ENCODE peak calls at places on chromosomes 3 and 15, in four cellular contexts. M is kidney epithelial cell; B is CD8-positive, alpha-beta T cell; D is tibial nerve. F is an unnamed sample.

GRCh38 chr3:49122886-49123545 is 2.4 kb upstream of the USP19 start:
- DNase-seq in M (no peak), B (no peak), D (no peak), F (no peak)

GRCh38 chr3:60316121-60316783 is 935.0 kb downstream of the FHIT start:
- DNase-seq in M (no peak), D (no peak), B (no peak), F (no peak)

GRCh38 chr3:57815034-57815433 is 58.9 kb downstream of the SLMAP start:
- DNase-seq in D (no peak), B (peak), M (no peak), F (no peak)

GRCh38 chr15:23645379-23646164 is 2.1 kb downstream of the MAGEL2 start:
- DNase-seq in B (no peak), M (no peak), D (no peak), F (peak)

GRCh38 chr15:70424937-70425411 is 327.3 kb upstream of the TLE3 start:
- DNase-seq in M (no peak), D (no peak), B (no peak), F (no peak)

GRCh38 chr3:53642211-53642610 is 147.8 kb downstream of the CACNA1D start:
- DNase-seq in D (no peak), M (no peak), B (no peak), F (no peak)

GRCh38 chr3:16482770-16483531 is 30.5 kb downstream of the RFTN1 start:
- DNase-seq in B (peak), D (no peak), M (no peak), F (no peak)

GRCh38 chr15:100049483-100049882 is 292.3 kb downstream of the ADAMTS17 start:
- DNase-seq in M (no peak), D (no peak), B (no peak), F (no peak)

GRCh38 chr3:128505771-128506170 is 12.8 kb upstream of the GATA2 start:
- DNase-seq in M (no peak), D (no peak), B (no peak), F (no peak)

GRCh38 chr3:105988540-105988939 is 119.7 kb upstream of the CBLB start:
- DNase-seq in M (no peak), B (no peak), D (no peak), F (no peak)

GRCh38 chr3:179948740-179949139 is 88.0 kb downstream of the PEX5L start:
- DNase-seq in D (no peak), B (no peak), M (no peak), F (no peak)

GRCh38 chr3:190175490-190175889 is 54.8 kb upstream of the P3H2 start:
- DNase-seq in D (no peak), B (no peak), M (no peak), F (no peak)

GRCh38 chr3:130759692-130760338 is 13.2 kb upstream of the PIK3R4 start:
- DNase-seq in B (peak), M (no peak), D (peak), F (no peak)

GRCh38 chr3:139430467-139430866 is 41.0 kb upstream of the COPB2 start:
- DNase-seq in M (no peak), B (no peak), D (no peak), F (no peak)

GRCh38 chr3:101200461-101200860 is 119.9 kb downstream of the IMPG2 start:
- DNase-seq in D (no peak), M (no peak), B (no peak), F (no peak)

GRCh38 chr3:9646800-9647152 is 2.5 kb upstream of the MTMR14 start:
- DNase-seq in D (no peak), M (no peak), B (no peak), F (no peak)

GRCh38 chr15:99708563-99708962 is 24.7 kb downstream of the LYSMD4 start:
- DNase-seq in B (no peak), D (peak), M (peak), F (no peak)

GRCh38 chr15:59353994-59354951 is 18.4 kb downstream of the MYO1E start:
- DNase-seq in B (no peak), D (no peak), M (no peak), F (no peak)

GRCh38 chr3:194602580-194603300 is 30.5 kb downstream of the TMEM44 start:
- DNase-seq in D (no peak), M (no peak), B (no peak), F (no peak)

GRCh38 chr3:118501152-118501551 is 533.5 kb downstream of the IGSF11 start:
- DNase-seq in B (no peak), D (peak), M (no peak), F (no peak)

GRCh38 chr3:16704938-16705337 is 99.7 kb upstream of the DAZL start:
- DNase-seq in M (no peak), D (no peak), B (no peak), F (no peak)

GRCh38 chr15:36977620-36978610 is 122.4 kb downstream of the MEIS2 start:
- DNase-seq in D (no peak), M (no peak), B (no peak), F (no peak)

GRCh38 chr3:119194237-119195150 is 21.1 kb downstream of the UPK1B start:
- DNase-seq in M (no peak), B (no peak), D (no peak), F (no peak)

GRCh38 chr15:53974121-53974520 is 4.1 kb upstream of the UNC13C start:
- DNase-seq in B (no peak), D (no peak), M (no peak), F (no peak)

GRCh38 chr3:62189376-62189698 is 184.0 kb downstream of the FEZF2 start:
- DNase-seq in M (no peak), D (no peak), B (no peak), F (no peak)

GRCh38 chr15:33007295-33007855 is 187.1 kb downstream of the FMN1 start:
- DNase-seq in D (no peak), M (no peak), B (no peak), F (no peak)

GRCh38 chr3:53845103-53845880 is 927 bp downstream of the CHDH start:
- DNase-seq in D (peak), B (peak), M (no peak), F (no peak)

GRCh38 chr3:99394831-99395733 is 243.3 kb upstream of the COL8A1 start:
- DNase-seq in M (peak), D (no peak), B (no peak), F (no peak)

GRCh38 chr15:95422255-95422654 is 908.2 kb upstream of the NR2F2 start:
- DNase-seq in D (no peak), B (no peak), M (no peak), F (no peak)

GRCh38 chr15:63372018-63372705 is 9.5 kb downstream of the CA12 start:
- DNase-seq in M (peak), B (no peak), D (peak), F (no peak)

GRCh38 chr15:69895202-69895601 is 202.5 kb downstream of the TLE3 start:
- DNase-seq in B (no peak), D (no peak), M (no peak), F (no peak)

GRCh38 chr3:162134571-162134970 is 638.0 kb downstream of the OTOL1 start:
- DNase-seq in D (no peak), B (no peak), M (no peak), F (no peak)

GRCh38 chr3:4805662-4806061 is 173.6 kb upstream of the BHLHE40 start:
- DNase-seq in M (no peak), B (no peak), D (no peak), F (no peak)

GRCh38 chr3:141940204-141940776 is 63.8 kb downstream of the ATP1B3 start:
- DNase-seq in D (no peak), B (no peak), M (peak), F (no peak)
- TF ChIP-seq CTCF in D (no peak), B (no peak), M (peak), F (peak)

DNA sequence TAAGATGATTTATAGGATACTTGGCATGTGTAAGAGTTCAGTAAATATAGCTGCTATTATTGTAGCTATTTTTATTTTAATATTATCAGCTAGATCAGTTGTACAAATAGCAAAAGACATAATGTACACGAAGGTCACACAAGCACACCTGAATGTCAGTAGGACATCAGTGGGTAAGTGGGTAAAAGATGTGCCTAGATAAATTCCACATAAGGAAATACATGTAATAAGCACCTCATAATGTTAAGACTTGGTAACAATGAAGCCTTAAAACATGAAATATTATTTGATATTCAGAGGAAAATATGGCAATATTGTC is 41.5 kb downstream of the ABHD2 start:
- DNase-seq in D (no peak), B (no peak), M (no peak), F (no peak)
- TF ChIP-seq CTCF in D (no peak), B (peak), M (no peak), F (no peak)

GRCh38 chr3:186259612-186260383 is 102.2 kb downstream of the DGKG start:
- DNase-seq in D (peak), M (peak), B (peak), F (no peak)

GRCh38 chr3:186260726-186261125 is 101.3 kb downstream of the DGKG start:
- DNase-seq in M (no peak), B (no peak), D (no peak), F (no peak)

GRCh38 chr3:186258968-186259367 is 103.1 kb downstream of the DGKG start:
- DNase-seq in D (no peak), B (no peak), M (no peak), F (no peak)

GRCh38 chr3:186264608-186265400 is 97.2 kb downstream of the DGKG start:
- DNase-seq in B (no peak), D (no peak), M (no peak), F (no peak)

DNA sequence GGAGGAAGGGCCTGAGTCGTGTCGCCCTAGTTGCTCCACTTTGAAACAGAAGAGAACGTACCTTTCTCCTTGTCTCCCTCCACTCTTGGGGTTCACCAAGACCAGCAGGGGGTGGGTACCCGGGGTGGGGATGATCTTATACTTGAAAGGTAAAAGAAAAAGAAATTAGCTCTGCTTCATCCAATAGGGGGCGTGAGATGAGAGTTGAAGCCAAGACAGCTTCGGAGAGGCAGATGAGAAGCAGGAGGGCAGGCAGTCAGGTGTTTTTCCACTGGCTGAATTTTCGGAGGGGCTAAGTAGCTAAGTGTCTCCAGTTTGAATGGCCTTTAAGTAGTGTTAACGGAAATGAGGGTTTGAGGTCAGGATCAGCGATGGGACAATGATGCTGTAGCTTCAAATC is 100.4 kb downstream of the DGKG start:
- DNase-seq in B (no peak), D (no peak), M (no peak), F (no peak)
- TF ChIP-seq CTCF in B (no peak), D (no peak), M (no peak), F (peak)

GRCh38 chr3:29614954-29615353 is 334.1 kb downstream of the RBMS3 start:
- DNase-seq in D (no peak), B (no peak), M (no peak), F (no peak)
- TF ChIP-seq CTCF in D (no peak), B (no peak), M (no peak), F (no peak)

DNA sequence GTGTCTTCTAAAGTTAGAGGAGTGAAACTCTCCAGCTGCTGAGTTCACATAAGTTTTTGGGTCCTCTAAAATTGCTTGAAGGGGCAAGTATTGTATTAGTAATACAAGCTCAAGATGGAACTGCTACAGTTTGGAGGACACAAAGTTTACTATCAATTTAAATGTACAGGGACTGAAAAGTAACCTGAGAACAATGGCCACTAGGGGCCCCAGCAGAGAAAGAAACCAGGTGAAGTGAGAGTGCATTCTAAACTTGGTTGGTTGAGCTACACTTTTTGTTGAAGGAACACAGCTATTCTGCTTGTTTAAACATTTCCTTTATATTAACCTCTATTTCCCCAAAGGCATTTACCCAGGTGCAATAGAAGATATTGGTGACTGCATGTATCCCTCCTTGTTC is 755.5 kb downstream of the GBE1 start:
- DNase-seq in B (no peak), D (no peak), M (no peak), F (no peak)
- TF ChIP-seq CTCF in B (no peak), D (no peak), M (no peak), F (no peak)

GRCh38 chr3:96844204-96844514 is 29.8 kb downstream of the EPHA6 start:
- DNase-seq in D (no peak), M (no peak), B (no peak), F (no peak)
- TF ChIP-seq CTCF in D (no peak), M (no peak), B (no peak), F (no peak)

GRCh38 chr3:187987162-187987561 is 166.8 kb upstream of the LPP start:
- DNase-seq in B (no peak), M (no peak), D (no peak), F (no peak)

GRCh38 chr3:187983484-187984124 is 170.4 kb upstream of the LPP start:
- DNase-seq in M (no peak), D (peak), B (no peak), F (no peak)

GRCh38 chr3:187987919-187988318 is 166.0 kb upstream of the LPP start:
- DNase-seq in M (no peak), B (no peak), D (no peak), F (no peak)

GRCh38 chr3:187985636-187986035 is 168.3 kb upstream of the LPP start:
- DNase-seq in B (no peak), M (no peak), D (no peak), F (no peak)

DNA sequence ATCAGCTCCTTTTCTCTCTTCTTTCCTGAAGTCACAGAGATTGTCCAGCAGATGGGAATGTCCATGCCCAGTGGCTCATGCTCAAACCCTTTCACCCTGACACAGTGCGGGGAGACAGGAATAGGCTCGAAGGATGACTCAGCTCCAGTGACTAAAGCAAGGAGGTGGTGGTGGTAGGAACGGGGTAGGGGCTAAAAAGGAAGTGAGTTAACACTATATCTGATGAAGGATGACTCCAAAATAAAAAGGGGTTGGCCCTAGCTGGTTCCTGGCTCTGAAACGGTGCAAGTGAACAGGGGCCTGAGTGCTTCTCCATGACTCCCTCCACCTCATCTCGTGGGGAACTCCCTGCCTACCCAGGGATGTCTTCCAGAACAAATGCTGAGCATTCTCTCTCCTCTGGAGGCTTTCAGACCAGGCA is 167.4 kb upstream of the LPP start:
- DNase-seq in B (no peak), M (peak), D (no peak), F (no peak)
- TF ChIP-seq CTCF in B (no peak), M (peak), D (no peak), F (no peak)

DNA sequence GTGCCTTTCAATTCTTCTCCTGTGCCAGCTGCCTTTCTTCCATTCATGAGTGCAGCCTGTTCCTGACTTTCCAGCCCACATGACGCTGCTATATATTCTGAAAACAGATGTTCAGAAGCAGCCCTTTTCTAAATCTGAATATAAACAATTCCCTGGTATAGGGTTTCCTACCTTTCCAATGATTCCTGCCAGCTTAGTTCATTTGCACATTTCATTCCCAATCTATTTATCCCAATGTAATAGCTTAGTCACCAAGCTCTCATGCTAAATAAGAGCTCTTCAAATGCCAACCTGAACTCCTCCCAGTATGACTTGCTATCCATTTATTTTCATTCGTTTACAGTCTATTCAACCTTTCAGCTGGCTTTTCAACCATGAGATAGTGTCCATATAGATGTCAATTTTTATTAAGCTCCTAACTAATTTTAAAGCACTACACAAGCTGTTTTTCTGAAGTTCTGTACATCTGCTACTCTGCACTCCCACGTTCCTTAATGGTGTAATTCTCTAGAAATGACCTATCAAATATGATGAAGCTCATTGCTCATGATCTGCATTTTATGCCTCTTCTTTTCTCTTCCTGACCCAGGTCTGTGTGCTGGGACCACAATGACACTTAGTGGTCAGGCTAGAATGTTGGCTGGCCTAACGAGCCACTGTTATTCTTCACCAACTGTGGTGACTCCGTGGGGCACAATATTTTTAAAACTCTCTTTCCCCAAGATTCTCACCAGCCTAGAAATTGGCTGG is 605.0 kb upstream of the TBL1XR1 start:
- DNase-seq in B (no peak), M (no peak), D (no peak), F (no peak)
- TF ChIP-seq CTCF in B (no peak), M (no peak), D (no peak), F (no peak)

GRCh38 chr15:92104069-92104468 is 250.6 kb downstream of the SLCO3A1 start:
- DNase-seq in D (no peak), B (no peak), M (no peak), F (no peak)
- TF ChIP-seq CTCF in D (no peak), B (no peak), M (no peak), F (no peak)

GRCh38 chr3:66047321-66048050 is 8.8 kb upstream of the MAGI1 start:
- DNase-seq in D (peak), M (no peak), B (no peak), F (no peak)
- TF ChIP-seq CTCF in D (no peak), M (no peak), B (no peak), F (no peak)

F was measured in D721Med.